ENCODE peak calls at places on chromosome 14, in six cellular contexts. B is K562, F is GM12891, H is GM12878, M is HepG2, P is H1. R is an unnamed sample.

GRCh38 chr14:97723321-97723720 is 926.1 kb downstream of the VRK1 start:
- DNase-seq in B (no peak), F (no peak), H (no peak), M (no peak), P (no peak), R (no peak)

GRCh38 chr14:98868846-98869245 is 403.2 kb downstream of the BCL11B start:
- DNase-seq in B (no peak), F (no peak), H (no peak), M (no peak), P (no peak), R (no peak)

GRCh38 chr14:101337053-101337452 is 224.2 kb upstream of the DIO3 start:
- DNase-seq in B (no peak), F (no peak), H (no peak), M (no peak), P (peak), R (no peak)

GRCh38 chr14:92733007-92733406 is 15.4 kb downstream of the LGMN start:
- DNase-seq in B (no peak), F (no peak), H (no peak), M (no peak), P (no peak), R (no peak)

GRCh38 chr14:40623641-40624040 is 983.0 kb upstream of the LRFN5 start:
- DNase-seq in B (no peak), F (no peak), H (no peak), M (no peak), P (no peak), R (no peak)

GRCh38 chr14:90677484-90678045 is 138.7 kb downstream of the TTC7B start:
- DNase-seq in B (no peak), F (no peak), H (no peak), M (no peak), P (no peak), R (no peak)

GRCh38 chr14:105856676-105857222 is 330.4 kb downstream of the TMEM121 start:
- DNase-seq in B (no peak), F (peak), H (no peak), M (no peak), P (no peak), R (no peak)

GRCh38 chr14:83217492-83217891 is 1683.8 kb upstream of the SEL1L start:
- DNase-seq in B (no peak), F (no peak), H (no peak), M (no peak), P (no peak), R (no peak)

GRCh38 chr14:91280129-91280528 is 35.6 kb upstream of the GPR68 start:
- DNase-seq in B (no peak), F (no peak), H (no peak), M (no peak), P (no peak), R (no peak)

GRCh38 chr14:32019271-32019670 is 57.8 kb upstream of the ARHGAP5 start:
- DNase-seq in B (no peak), F (no peak), H (no peak), M (no peak), P (no peak), R (no peak)

DNA sequence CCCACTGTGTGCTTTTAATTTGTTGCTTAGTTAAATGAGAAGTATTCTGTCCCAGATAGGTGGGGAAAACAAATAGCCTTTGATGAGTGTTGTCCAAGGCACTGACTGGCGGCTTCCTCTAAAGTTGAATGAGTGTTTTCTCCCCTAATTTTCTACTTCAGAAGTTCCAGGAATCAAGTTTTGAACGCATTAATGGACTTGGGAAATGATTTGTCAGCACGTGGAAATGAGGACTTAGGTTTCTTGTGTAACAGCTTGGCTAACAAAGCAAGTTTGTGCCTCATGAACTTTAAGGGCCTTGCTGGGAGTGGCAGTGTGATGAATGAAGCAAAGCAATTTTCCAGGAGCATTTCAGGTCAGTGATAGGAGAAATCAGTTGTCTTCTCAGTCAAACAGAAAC is 56.9 kb downstream of the LIN52 start:
- DNase-seq in B (no peak), F (no peak), H (no peak), M (peak), P (no peak), R (no peak)
- TF ChIP-seq TAF1 in B (no peak), F (no peak), H (no peak), M (no peak), P (no peak), R (no peak)

DNA sequence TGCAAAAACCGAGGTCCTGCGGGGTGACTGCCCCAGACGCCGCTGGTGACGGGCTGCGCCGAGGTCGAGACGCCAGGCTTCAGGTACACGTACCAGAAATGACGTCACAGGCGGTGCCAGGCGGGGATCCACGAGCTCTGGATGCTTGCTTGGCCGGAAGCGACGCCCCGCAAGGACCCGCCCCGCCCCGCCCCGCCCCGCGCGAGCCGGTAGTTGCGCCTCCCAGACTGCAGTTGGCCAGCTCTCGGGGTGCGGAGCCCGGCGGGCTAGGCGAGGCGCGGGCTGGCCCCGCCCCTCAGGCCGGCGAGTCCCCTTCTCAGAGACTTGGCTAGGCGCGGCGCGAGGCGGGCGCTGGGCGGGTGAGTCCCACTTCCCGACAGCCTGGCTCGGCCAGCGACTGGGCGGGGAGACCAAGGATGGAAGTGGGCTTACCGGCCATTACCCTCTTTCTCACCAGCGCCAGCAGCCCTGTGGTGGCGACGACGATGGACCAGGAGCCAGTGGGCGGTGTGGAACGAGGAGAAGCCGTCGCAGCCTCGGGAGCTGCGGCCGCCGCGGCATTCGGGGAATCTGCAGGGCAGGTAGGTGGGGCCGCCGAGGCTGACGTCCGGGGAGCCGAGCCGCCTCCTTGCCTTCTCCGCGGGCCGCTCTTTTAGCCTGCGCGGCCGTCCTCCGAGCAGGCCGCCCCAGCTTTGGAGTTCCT is at the start of gene FAM177A1:
- DNase-seq in B (peak), F (peak), H (peak), M (peak), P (peak), R (peak)
- TF ChIP-seq POLR2A in B (peak), F (peak), H (peak), M (peak), P (peak), R (peak)

GRCh38 chr14:80419339-80419738 is 208.0 kb upstream of the DIO2 start:
- DNase-seq in B (no peak), F (no peak), H (no peak), M (no peak), P (no peak), R (no peak)
- TF ChIP-seq POLR2AphosphoS5 in B (no peak), F (no peak), H (no peak), M (no peak), P (no peak), R (no peak)

GRCh38 chr14:54654600-54654999 is 87.7 kb downstream of the SAMD4A start:
- DNase-seq in B (no peak), F (no peak), H (no peak), M (no peak), P (no peak), R (no peak)
- TF ChIP-seq TAF1 in B (no peak), F (no peak), H (no peak), M (no peak), P (no peak), R (no peak)

GRCh38 chr14:50231475-50232275 is at the start of gene SOS2:
- DNase-seq in B (peak), F (peak), H (peak), M (peak), P (peak), R (peak)
- TF ChIP-seq POLR2A in B (peak), F (peak), H (peak), M (peak), P (peak), R (peak)

DNA sequence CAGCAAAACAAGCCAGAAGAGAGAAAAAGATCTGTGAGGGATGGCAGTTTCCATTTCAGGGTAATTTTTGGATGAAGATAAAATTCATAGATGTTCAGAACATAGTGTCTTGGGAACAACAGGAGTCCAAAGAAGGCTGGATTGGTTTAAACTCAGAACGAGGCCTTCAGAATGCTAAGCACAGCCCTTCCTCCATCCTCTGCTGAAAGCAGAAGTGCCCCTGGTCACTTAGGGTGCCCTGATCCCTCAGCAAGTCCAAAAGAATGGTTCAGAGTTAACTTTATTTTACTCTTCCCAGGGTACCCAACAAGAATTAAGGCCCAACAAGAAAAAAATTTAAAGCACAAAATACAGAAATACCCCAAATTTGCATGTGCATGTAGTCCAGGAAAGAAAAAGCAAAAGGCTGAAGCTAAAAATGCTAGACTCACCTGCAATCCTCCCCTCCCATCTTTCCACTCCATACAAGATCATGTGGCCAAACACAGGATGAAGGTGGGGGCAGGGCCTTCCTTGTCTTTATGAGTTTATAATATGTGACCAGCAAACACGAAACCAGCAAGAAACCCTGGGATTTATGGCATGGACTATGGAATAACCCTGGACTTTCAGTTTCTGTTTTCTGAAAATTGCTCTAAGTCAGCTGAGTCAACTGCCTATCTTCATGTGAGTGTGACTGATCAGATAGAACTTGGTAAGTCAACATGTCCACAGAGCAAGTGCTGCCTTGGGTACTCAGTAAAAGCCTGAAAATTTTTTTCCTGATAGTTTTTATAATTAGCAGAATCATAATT is 21.2 kb downstream of the MAX start:
- DNase-seq in B (no peak), F (no peak), H (no peak), M (peak), P (no peak), R (no peak)
- TF ChIP-seq POLR2AphosphoS5 in B (no peak), F (no peak), H (no peak), M (no peak), P (no peak), R (no peak)

DNA sequence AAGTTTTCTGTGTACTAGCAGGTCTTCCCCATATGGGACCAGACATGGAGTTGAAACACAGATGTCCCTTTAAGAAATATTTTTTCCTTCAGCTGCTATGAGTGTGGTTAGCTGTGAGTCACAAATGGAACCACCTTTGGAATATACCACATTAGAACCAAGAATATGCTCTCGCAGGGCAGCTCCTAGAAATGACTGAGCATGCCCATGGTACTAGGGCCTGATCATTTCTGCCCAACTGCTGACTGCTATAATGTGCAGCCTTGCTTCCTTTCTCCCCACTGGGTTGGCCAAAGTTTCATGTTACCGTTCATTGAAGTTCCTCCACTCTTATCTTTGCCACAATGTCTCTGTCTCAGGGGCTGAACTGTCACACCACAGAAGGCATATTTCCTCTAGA is 1074.6 kb downstream of the FLRT2 start:
- DNase-seq in B (no peak), F (no peak), H (no peak), M (no peak), P (no peak), R (no peak)
- TF ChIP-seq TAF1 in B (no peak), F (no peak), H (no peak), M (no peak), P (no peak), R (no peak)

DNA sequence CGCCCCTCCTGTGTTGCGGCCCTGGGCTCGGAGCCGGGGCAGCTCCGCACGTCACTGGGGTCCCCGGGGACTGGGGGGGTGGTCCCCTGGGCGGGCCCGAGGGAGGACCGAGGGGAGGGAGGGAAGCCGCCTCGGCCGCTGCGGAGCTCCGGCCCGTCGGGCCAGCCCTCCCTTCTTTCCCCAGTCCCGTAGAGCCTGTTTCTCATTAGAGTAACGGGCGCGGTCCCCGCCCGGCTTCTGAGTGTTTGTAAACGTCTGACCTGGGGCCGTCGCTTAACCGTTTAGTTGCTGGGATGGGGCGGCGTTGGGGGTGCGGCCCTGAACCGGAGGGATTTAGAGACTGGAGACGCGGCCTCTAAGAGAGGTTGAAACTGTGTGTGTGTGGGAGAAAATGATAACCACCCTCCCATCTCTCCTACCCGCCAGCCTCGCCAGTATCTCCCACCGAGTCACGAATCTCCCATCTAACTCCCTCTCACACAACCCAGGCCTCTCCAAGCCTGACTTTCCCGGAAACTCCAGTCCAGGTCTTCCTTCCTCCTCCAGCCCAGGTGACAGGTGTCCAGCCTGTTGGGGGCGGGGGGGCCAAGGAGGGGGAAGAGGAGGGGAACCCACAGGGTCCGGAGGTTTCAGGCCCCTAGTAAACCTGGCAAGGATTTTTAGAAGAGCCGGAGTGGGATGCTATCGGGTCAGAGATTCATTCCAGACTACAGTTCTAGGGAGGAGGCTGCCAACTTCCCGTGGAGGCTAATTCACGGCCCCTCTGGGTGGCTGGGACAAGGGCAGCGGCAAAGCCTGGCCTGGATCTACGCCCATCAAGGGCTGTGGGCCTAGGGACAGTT is 1.1 kb upstream of the NFATC4 start:
- DNase-seq in B (peak), F (peak), H (peak), M (peak), P (peak), R (peak)
- TF ChIP-seq POLR2A in B (no peak), F (no peak), H (no peak), M (no peak), P (no peak), R (no peak)

GRCh38 chr14:28301179-28301578 is 465.4 kb upstream of the FOXG1 start:
- DNase-seq in B (no peak), F (no peak), H (no peak), M (no peak), P (no peak), R (no peak)

GRCh38 chr14:28307506-28307905 is 459.1 kb upstream of the FOXG1 start:
- DNase-seq in B (no peak), F (no peak), H (no peak), M (no peak), P (no peak), R (no peak)

GRCh38 chr14:28303248-28303647 is 463.3 kb upstream of the FOXG1 start:
- DNase-seq in B (no peak), F (no peak), H (no peak), M (no peak), P (no peak), R (no peak)

GRCh38 chr14:28308727-28309126 is 457.9 kb upstream of the FOXG1 start:
- DNase-seq in B (no peak), F (no peak), H (no peak), M (no peak), P (no peak), R (no peak)

GRCh38 chr14:28305938-28306337 is 460.6 kb upstream of the FOXG1 start:
- DNase-seq in B (no peak), F (no peak), H (no peak), M (no peak), P (no peak), R (no peak)
- TF ChIP-seq POLR2AphosphoS5 in B (no peak), F (no peak), H (no peak), M (no peak), P (no peak), R (no peak)